ENCODE peak calls at places on chromosomes 2 and 18, in five cellular contexts. S is GM23248, M is uterus, W is heart left ventricle, G is adrenal gland. Y is an unnamed sample.

GRCh38 chr18:11096839-11097750 is 52.3 kb downstream of the PIEZO2 start:
- DNase-seq in M (no peak), S (peak; percentile 36), W (no peak), G (no peak), Y (no peak)

GRCh38 chr2:132253496-132254305 is 91.9 kb upstream of the ANKRD30BL start:
- DNase-seq in W (no peak), S (no peak), G (peak; percentile 35), M (no peak), Y (no peak)

GRCh38 chr2:68418419-68418818 is 48.7 kb downstream of the FBXO48 start:
- DNase-seq in S (no peak), W (no peak), G (no peak), M (no peak), Y (no peak)

GRCh38 chr2:236730393-236730792 is 160.8 kb downstream of the ACKR3 start:
- DNase-seq in G (no peak), S (no peak), W (peak; percentile 68), M (no peak), Y (no peak)

GRCh38 chr2:62284980-62285379 is 89.1 kb downstream of the B3GNT2 start:
- DNase-seq in M (no peak), G (no peak), W (no peak), S (no peak), Y (no peak)

GRCh38 chr2:52964916-52965530 is 802.6 kb upstream of the CHAC2 start:
- DNase-seq in G (no peak), M (no peak), S (no peak), W (no peak), Y (no peak)

GRCh38 chr2:237277151-237277550 is 136.8 kb downstream of the COL6A3 start:
- DNase-seq in S (peak; percentile 12), M (no peak), G (no peak), W (no peak), Y (no peak)

GRCh38 chr18:78621141-78621540 is 358.5 kb upstream of the SALL3 start:
- DNase-seq in S (no peak), W (no peak), G (peak; percentile 42), M (no peak), Y (no peak)

GRCh38 chr2:171360905-171361304 is 72.9 kb downstream of the METTL8 start:
- DNase-seq in G (no peak), S (no peak), W (no peak), M (no peak), Y (no peak)

GRCh38 chr2:99880148-99880983 is 262.0 kb downstream of the AFF3 start:
- DNase-seq in W (no peak), G (peak; percentile 67), M (no peak), S (peak; percentile 74), Y (no peak)

GRCh38 chr2:206274434-206275273 is at the start of gene ZDBF2:
- DNase-seq in M (peak; percentile 27), G (peak; percentile 78), W (peak; percentile 50), S (peak; percentile 81), Y (no peak)

GRCh38 chr2:172398444-172398843 is 28.9 kb upstream of the ITGA6 start:
- DNase-seq in G (no peak), S (no peak), M (no peak), W (peak; percentile 30), Y (no peak)

GRCh38 chr2:200380833-200381542 is 74.5 kb downstream of the SPATS2L start:
- DNase-seq in W (no peak), S (peak; percentile 75), G (no peak), M (no peak), Y (no peak)

GRCh38 chr2:148978736-148979135 is 59.8 kb upstream of the LYPD6B start:
- DNase-seq in M (peak; percentile 19), W (no peak), G (no peak), S (peak; percentile 22), Y (no peak)

GRCh38 chr2:48364100-48364499 is 165.9 kb upstream of the STON1 start:
- DNase-seq in G (no peak), M (no peak), W (no peak), S (no peak), Y (no peak)

GRCh38 chr2:31901900-31902299 is 108.9 kb downstream of the MEMO1 start:
- DNase-seq in M (no peak), W (no peak), S (no peak), G (no peak), Y (no peak)

GRCh38 chr18:35267161-35267651 is 22.8 kb downstream of the ZSCAN30 start:
- DNase-seq in W (peak; percentile 86), S (peak; percentile 54), G (peak; percentile 83), M (peak; percentile 78), Y (no peak)

GRCh38 chr18:35264409-35264808 is 23.6 kb downstream of the ZNF397 start:
- DNase-seq in G (no peak), M (no peak), W (no peak), S (no peak), Y (no peak)

GRCh38 chr18:35271656-35272055 is 18.4 kb downstream of the ZSCAN30 start:
- DNase-seq in W (no peak), M (no peak), G (no peak), S (no peak), Y (no peak)

GRCh38 chr18:35268811-35269210 is 21.2 kb downstream of the ZSCAN30 start:
- DNase-seq in S (no peak), M (no peak), W (no peak), G (no peak), Y (no peak)

GRCh38 chr18:35267809-35268208 is 22.2 kb downstream of the ZSCAN30 start:
- DNase-seq in S (no peak), W (no peak), G (no peak), M (no peak), Y (no peak)
- H3K4me3 ChIP-seq in S (peak overlapping the region; percentile 39), W (peak overlapping the region; percentile 59), G (no peak overlapping the region), M (peak overlapping the region; percentile 71), Y (no peak overlapping the region)

GRCh38 chr2:96866586-96866985 is 3.3 kb downstream of the SEMA4C start:
- DNase-seq in S (no peak), M (no peak), G (peak; percentile 75), W (no peak), Y (no peak)
- H3K4me3 ChIP-seq in S (peak overlapping the region; percentile 86), M (no peak overlapping the region), G (no peak overlapping the region), W (peak overlapping the region; percentile 88), Y (no peak overlapping the region)

GRCh38 chr2:45000341-45000901 is 8.8 kb downstream of the SIX2 start:
- DNase-seq in S (no peak), M (no peak), G (no peak), W (peak; percentile 41), Y (no peak)

GRCh38 chr2:45003586-45004568 is 5.4 kb downstream of the SIX2 start:
- DNase-seq in M (no peak), G (no peak), S (no peak), W (no peak), Y (no peak)

GRCh38 chr2:45000921-45001628 is 8.2 kb downstream of the SIX2 start:
- DNase-seq in S (peak; percentile 61), G (no peak), M (no peak), W (peak; percentile 34), Y (no peak)

GRCh38 chr2:45002661-45003210 is 6.5 kb downstream of the SIX2 start:
- DNase-seq in G (no peak), S (no peak), M (no peak), W (no peak), Y (no peak)

DNA sequence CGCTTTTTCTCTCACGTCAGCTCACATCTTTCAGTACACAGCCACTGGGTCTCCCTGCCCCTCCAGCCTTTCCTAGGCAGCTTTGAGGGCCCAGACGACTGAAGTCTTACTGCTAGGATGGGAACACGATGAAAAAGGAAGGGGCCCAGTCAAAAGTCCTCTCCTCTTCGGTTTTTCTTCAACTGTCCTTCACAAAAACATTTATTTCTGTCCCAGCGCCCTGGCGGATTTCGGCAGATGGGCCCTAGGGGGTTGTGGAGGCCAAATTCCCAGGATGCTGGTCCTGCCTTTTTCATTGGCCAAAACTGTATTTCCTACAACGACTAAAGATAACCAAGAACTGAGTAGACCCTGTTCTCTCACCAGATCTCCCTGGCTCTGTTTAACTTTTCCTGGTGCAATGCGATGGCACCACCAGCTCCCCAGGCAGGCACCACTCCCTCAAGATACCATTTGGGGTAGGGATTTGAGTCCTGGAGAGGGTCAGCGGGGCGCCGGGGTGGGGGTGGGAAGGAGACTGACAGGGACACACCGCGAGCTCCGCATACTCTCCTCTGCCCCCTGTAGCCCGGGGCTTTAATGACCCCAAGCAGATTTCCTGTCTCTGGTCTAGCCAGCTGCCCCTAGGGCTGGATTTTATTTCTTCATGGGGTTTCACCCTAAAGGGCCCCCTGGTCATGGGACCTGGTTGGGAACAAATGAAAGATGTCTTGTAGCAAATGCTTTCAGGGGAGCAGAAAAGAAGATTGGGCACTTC is 7.4 kb downstream of the SIX2 start:
- DNase-seq in M (no peak), W (no peak), S (no peak), G (no peak), Y (no peak)
- H3K4me3 ChIP-seq in M (no peak overlapping the region), W (peak overlapping the region; percentile 39), S (peak overlapping the region; percentile 66), G (no peak overlapping the region), Y (no peak overlapping the region)

DNA sequence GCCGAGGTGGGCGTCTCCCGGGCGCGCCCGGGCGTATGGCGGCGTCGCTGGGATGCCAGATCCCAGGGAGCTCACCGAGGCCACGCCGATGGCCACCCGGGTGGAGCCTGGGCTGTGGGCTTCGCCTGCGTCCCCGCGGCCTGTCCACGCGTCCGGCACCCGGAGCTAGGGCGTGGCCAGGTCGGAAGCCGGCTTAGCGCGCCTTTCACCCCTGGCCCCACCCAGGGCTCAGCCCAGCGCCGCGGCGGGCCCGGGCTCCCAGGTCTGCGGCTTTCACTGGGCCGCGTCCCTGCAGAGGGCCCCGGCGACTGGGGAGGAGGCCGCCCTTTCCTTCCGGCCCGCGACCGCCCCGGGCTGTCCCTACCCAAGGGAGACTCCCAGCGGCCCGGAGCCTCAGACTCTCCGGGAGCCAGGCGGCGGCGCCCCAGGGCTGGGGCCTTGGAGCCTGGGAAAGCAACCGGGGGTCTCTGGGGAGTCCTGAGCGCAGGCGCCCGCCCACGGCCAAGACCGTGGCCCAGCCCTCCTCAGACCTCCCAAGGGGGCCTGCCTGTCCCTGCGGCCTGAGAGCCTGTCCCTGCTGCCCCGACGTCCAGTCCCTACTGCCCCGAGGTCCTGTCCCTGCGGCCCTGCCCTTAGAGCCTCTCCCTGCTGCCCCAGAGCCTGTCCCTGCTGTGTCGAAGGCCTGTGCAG is 36.3 kb upstream of the ITM2C start:
- DNase-seq in S (peak; percentile 18), G (no peak), M (no peak), W (peak; percentile 65), Y (no peak)
- H3K4me3 ChIP-seq in S (peak overlapping the region; percentile 59), G (no peak overlapping the region), M (no peak overlapping the region), W (peak overlapping the region; percentile 43), Y (no peak overlapping the region)

DNA sequence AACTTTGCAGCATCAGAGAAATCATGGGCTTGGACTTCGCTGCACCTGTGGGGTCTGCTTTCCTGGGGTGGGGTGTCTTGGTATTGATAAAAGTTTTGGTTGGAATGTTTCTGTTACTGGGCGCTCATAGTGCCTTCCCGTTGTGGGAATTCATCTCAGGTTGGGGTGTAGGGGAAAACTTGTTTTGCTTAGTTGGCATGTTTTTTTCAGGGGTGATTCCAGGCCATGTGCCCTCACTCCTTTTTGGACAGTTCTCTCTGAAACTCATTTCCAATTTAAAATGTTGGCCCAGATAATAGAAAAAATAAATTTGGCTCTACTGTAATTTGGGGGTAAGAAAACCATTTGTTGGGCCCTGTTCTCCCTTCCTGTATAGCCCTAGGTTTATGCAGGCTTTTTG is 1.5 kb downstream of the LTBP1 start:
- DNase-seq in S (no peak), M (no peak), G (no peak), W (no peak), Y (no peak)
- H3K4me3 ChIP-seq in S (peak overlapping the region; percentile 72), M (peak overlapping the region; percentile 46), G (no peak overlapping the region), W (peak overlapping the region; percentile 71), Y (peak overlapping the region; percentile 53)

GRCh38 chr18:59272221-59272888 is 899 bp downstream of the RAX start:
- DNase-seq in M (no peak), S (peak; percentile 52), W (no peak), G (no peak), Y (no peak)
- H3K4me3 ChIP-seq in M (no peak overlapping the region), S (peak overlapping the region; percentile 46), W (peak overlapping the region; percentile 36), G (no peak overlapping the region), Y (no peak overlapping the region)

Y was measured in Jurkat, Clone E6-1.